ENCODE peak calls at places on chromosomes 13 and 19, in six cellular contexts. K is mesendoderm, J is fibroblast of lung, Q is hepatocyte, O is keratinocyte, F is IMR-90. C is an unnamed sample.

GRCh38 chr19:4911314-4911713 is 2.0 kb downstream of the UHRF1 start:
- DNase-seq in K (no peak), Q (no peak), O (no peak), F (peak; percentile 25), J (peak; percentile 23), C (peak; percentile 42)

GRCh38 chr13:34926513-34926912 is 15.6 kb upstream of the NBEA start:
- DNase-seq in Q (peak; percentile 66), O (no peak), J (peak; percentile 67), F (peak; percentile 47), K (peak; percentile 50), C (peak; percentile 56)

GRCh38 chr19:19110410-19111137 is 27.7 kb downstream of the TMEM161A start:
- DNase-seq in J (no peak), Q (no peak), K (no peak), F (no peak), O (no peak), C (no peak)

GRCh38 chr19:48812094-48812929 is 1.5 kb upstream of the BCAT2 start:
- DNase-seq in O (no peak), K (peak; percentile 96), Q (peak; percentile 93), F (peak; percentile 13), J (peak; percentile 80), C (peak; percentile 68)

GRCh38 chr19:2315818-2316353 is 7.9 kb upstream of the LINGO3 start:
- DNase-seq in J (peak; percentile 63), K (peak; percentile 68), Q (peak; percentile 71), O (no peak), F (peak; percentile 56), C (peak; percentile 59)

GRCh38 chr19:7916908-7917291 is 2.3 kb downstream of the TGFBR3L start:
- DNase-seq in Q (no peak), J (no peak), O (no peak), F (no peak), K (no peak), C (peak; percentile 21)

GRCh38 chr19:4636151-4636717 is 3.1 kb upstream of the TNFAIP8L1 start:
- DNase-seq in J (peak; percentile 41), O (no peak), K (peak; percentile 60), F (peak; percentile 34), Q (peak; percentile 84), C (peak; percentile 52)

GRCh38 chr19:8321067-8321759 is at the start of the genes NDUFA7 and RPS28:
- DNase-seq in F (peak; percentile 94), O (peak; percentile 84), Q (peak; percentile 98), J (peak; percentile 96), K (peak; percentile 97), C (peak; percentile 95)

GRCh38 chr19:1171755-1172352 is 2.2 kb downstream of the SBNO2 start:
- DNase-seq in O (no peak), J (no peak), K (peak; percentile 28), F (no peak), Q (no peak), C (no peak)

GRCh38 chr19:3932931-3933810 is at the start of gene NMRK2:
- DNase-seq in K (peak; percentile 92), Q (peak; percentile 51), J (no peak), F (no peak), O (no peak), C (no peak)

GRCh38 chr19:7421941-7422744 is 66.7 kb downstream of the PEX11G start:
- DNase-seq in O (no peak), J (no peak), F (no peak), Q (no peak), K (peak; percentile 46), C (peak; percentile 43)

GRCh38 chr19:4909172-4909896 is at the start of gene UHRF1:
- DNase-seq in F (no peak), K (peak; percentile 40), J (no peak), O (no peak), Q (peak; percentile 46), C (no peak)

GRCh38 chr19:7426986-7427385 is 61.8 kb downstream of the PEX11G start:
- DNase-seq in K (no peak), F (no peak), J (no peak), O (no peak), Q (no peak), C (no peak)

GRCh38 chr19:27861411-27861975 is 1351.5 kb downstream of the UQCRFS1 start:
- DNase-seq in O (no peak), F (no peak), J (no peak), Q (no peak), K (no peak), C (no peak)

GRCh38 chr13:21637296-21637695 is 33.3 kb upstream of the MICU2 start:
- DNase-seq in O (peak; percentile 95), F (peak; percentile 43), Q (peak; percentile 43), J (peak; percentile 14), K (no peak), C (no peak)

GRCh38 chr19:41238244-41238643 is 19.2 kb downstream of the AXL start:
- DNase-seq in O (no peak), K (no peak), Q (no peak), J (no peak), F (no peak), C (no peak)

GRCh38 chr13:110528371-110528770 is 33.2 kb downstream of the RAB20 start:
- DNase-seq in F (peak; percentile 64), J (peak; percentile 64), K (no peak), Q (peak; percentile 57), O (no peak), C (peak; percentile 80)

GRCh38 chr13:66556306-66556705 is 673.8 kb downstream of the PCDH9 start:
- DNase-seq in K (no peak), Q (no peak), F (peak; percentile 16), J (no peak), O (no peak), C (peak; percentile 42)

GRCh38 chr19:54168174-54168917 is 4.6 kb downstream of the TMC4 start:
- DNase-seq in F (peak; percentile 73), Q (peak; percentile 95), O (no peak), K (peak; percentile 91), J (peak; percentile 83), C (peak; percentile 84)

DNA sequence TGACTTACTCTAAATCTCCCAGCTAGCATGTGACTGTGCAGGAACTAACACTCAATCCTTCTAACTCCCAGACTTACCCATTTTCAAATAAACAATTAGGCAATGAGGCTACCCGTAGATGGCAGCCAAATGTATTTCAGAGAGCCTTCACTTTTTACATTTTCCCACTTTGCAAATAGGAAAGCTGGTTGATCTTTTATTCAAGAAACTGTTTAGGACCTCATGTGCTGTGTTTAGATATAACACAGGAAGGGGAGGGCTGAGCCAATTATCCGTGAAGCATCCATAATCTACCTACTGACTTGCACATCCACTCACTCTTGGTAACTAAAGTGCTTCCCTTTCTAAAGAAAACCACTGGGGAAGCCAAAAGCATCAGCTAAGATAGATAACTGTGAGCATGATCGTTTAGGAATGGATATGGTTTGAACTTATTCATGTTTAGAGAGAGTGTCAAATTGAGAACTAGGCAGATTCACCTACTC is 33.4 kb downstream of the MBNL2 start:
- DNase-seq in J (peak; percentile 65), F (peak; percentile 47), Q (no peak), O (no peak), K (no peak), C (peak; percentile 57)
- H3K4me2 ChIP-seq in J (peak overlapping the region; percentile 68), F (peak overlapping the region; percentile 64), Q (peak overlapping the region; percentile 3), O (peak overlapping the region; percentile 42), K (no peak overlapping the region), C (no peak overlapping the region)

GRCh38 chr13:97124237-97124636 is 97.9 kb upstream of the MBNL2 start:
- DNase-seq in Q (no peak), O (no peak), K (no peak), J (no peak), F (no peak), C (no peak)

GRCh38 chr13:97127842-97128241 is 94.3 kb upstream of the MBNL2 start:
- DNase-seq in F (no peak), Q (no peak), K (peak; percentile 85), O (no peak), J (no peak), C (peak; percentile 21)

GRCh38 chr13:97125810-97126738 is 96.1 kb upstream of the MBNL2 start:
- DNase-seq in K (no peak), O (peak; percentile 85), F (peak; percentile 39), J (no peak), Q (peak; percentile 64), C (no peak)

GRCh38 chr13:97122381-97122996 is 99.6 kb upstream of the MBNL2 start:
- DNase-seq in F (peak; percentile 73), O (peak; percentile 85), Q (no peak), J (peak; percentile 66), K (no peak), C (peak; percentile 63)

DNA sequence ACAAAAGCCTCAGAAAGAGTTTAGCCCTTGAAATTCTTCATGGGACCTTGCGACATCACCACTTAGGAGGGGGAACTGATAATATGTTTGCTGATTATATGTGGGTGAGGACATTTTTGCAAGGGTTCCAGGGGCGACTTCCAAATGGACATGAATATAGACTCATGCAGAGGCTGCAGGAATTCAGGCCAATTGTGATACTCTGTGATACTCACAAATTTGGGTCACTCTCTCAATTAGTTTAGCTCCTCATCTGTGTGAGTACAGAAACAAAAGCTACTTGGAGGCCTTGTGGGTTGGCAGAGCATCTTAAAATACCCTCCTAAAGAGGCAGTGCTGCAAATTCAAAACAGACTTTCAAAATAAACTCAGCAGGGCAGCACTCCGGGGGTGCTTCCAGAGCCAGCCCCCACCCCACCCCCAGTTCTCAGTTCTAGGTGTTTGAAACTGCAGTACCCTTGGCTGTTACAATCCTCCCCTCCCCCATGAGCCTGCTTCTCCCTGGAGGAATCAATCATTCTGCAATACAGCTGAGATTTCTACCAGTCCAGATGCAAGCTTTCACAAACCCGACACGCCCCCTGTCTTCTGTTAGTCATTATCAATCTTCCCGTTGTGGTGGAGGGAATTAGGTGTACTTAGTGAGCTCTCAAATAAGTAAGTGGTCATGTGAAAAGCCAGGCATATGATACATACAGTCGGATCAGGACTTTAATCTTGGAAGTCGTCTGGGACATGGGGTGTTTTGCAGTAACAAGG is 96.9 kb upstream of the MBNL2 start:
- DNase-seq in Q (peak; percentile 88), K (peak; percentile 60), J (peak; percentile 87), O (peak; percentile 81), F (peak; percentile 74), C (peak; percentile 92)
- H3K27ac ChIP-seq in Q (peak overlapping the region; percentile 87), K (no peak overlapping the region), J (no peak overlapping the region), O (peak overlapping the region; percentile 84), F (peak overlapping the region; percentile 69), C (no peak overlapping the region)

DNA sequence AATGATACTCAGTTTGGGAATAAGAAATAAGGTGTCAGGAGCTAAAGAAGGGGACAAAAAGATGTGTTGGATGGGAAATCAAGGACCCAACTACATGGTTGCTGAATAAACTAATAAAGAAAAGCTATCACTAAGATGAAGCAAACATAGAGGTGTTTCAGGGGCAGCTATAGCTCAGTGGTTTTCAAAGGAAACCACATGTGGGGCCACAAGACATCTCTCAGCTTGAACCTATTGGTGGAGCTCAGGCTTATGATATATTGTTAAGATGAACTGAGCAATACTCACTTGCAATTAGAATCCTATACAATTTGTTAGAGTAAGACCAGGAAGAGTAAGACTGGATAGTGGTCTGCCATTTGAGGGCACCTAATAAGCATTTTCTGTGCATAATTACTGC is 45.1 kb upstream of the SPRY2 start:
- DNase-seq in O (no peak), F (no peak), Q (no peak), J (no peak), K (no peak), C (no peak)
- H3K4me2 ChIP-seq in O (no peak overlapping the region), F (no peak overlapping the region), Q (no peak overlapping the region), J (no peak overlapping the region), K (no peak overlapping the region), C (no peak overlapping the region)

GRCh38 chr13:41915096-41915495 is 45.8 kb downstream of the VWA8 start:
- DNase-seq in Q (no peak), O (no peak), J (peak; percentile 22), F (peak; percentile 45), K (no peak), C (peak; percentile 58)

GRCh38 chr13:41919031-41919740 is 41.7 kb downstream of the VWA8 start:
- DNase-seq in O (no peak), J (no peak), Q (no peak), F (no peak), K (no peak), C (no peak)

GRCh38 chr13:41914552-41914951 is 46.4 kb downstream of the VWA8 start:
- DNase-seq in Q (no peak), J (no peak), F (no peak), O (no peak), K (no peak), C (no peak)

GRCh38 chr13:41917641-41918040 is 43.3 kb downstream of the VWA8 start:
- DNase-seq in K (no peak), J (peak; percentile 87), O (no peak), F (peak; percentile 88), Q (no peak), C (peak; percentile 58)

GRCh38 chr13:41916173-41916954 is 44.5 kb downstream of the VWA8 start:
- DNase-seq in F (peak; percentile 95), K (no peak), O (no peak), Q (peak; percentile 33), J (peak; percentile 95), C (peak; percentile 92)
- H3K27ac ChIP-seq in F (no peak overlapping the region), K (no peak overlapping the region), O (peak overlapping the region; percentile 19), Q (peak overlapping the region; percentile 21), J (peak overlapping the region; percentile 53), C (no peak overlapping the region)

C was measured in mesenchymal stem cell.